ENCODE peak calls at places on chromosomes 5 and 9, in ten cellular contexts. J is left lung, A is upper lobe of right lung, D is H9, W is IMR-90, H is heart right ventricle, P is A549, L is kidney, Y is RWPE1, T is A673. B is an unnamed sample.

GRCh38 chr9:26163931-26164330 is 485.7 kb upstream of the TUSC1 start:
- DNase-seq in L (no peak), A (no peak), H (no peak), J (no peak), T (no peak), W (peak), P (no peak), Y (no peak), D (no peak), B (no peak)

GRCh38 chr5:2030131-2030530 is 147.4 kb upstream of the IRX4 start:
- DNase-seq in T (no peak), L (no peak), P (no peak), Y (no peak), A (no peak), J (no peak), D (no peak), H (no peak), W (no peak), B (no peak)

GRCh38 chr9:846852-847251 is 5.4 kb downstream of the DMRT1 start:
- DNase-seq in T (no peak), A (no peak), Y (peak), H (no peak), D (peak), J (no peak), P (no peak), W (no peak), L (no peak), B (no peak)

GRCh38 chr5:9358961-9359686 is 186.8 kb downstream of the SEMA5A start:
- DNase-seq in D (no peak), A (no peak), W (peak), L (no peak), P (no peak), J (no peak), T (no peak), Y (peak), H (no peak), B (no peak)

GRCh38 chr9:2727966-2728613 is 10.8 kb downstream of the KCNV2 start:
- DNase-seq in L (no peak), J (no peak), T (peak), P (peak), Y (no peak), D (no peak), A (no peak), H (peak), W (peak), B (peak)

GRCh38 chr9:33164138-33164809 is 2.9 kb downstream of the B4GALT1 start:
- DNase-seq in D (no peak), H (peak), Y (no peak), L (no peak), P (no peak), T (no peak), A (no peak), W (no peak), J (no peak), B (no peak)

GRCh38 chr5:54860321-54860720 is 125.1 kb downstream of the ESM1 start:
- DNase-seq in A (no peak), J (no peak), H (no peak), P (no peak), L (no peak), Y (no peak), D (no peak), T (no peak), W (no peak), B (no peak)

GRCh38 chr5:130541617-130542221 is 623.3 kb downstream of the HINT1 start:
- DNase-seq in T (no peak), J (no peak), A (no peak), P (no peak), Y (peak), W (no peak), H (no peak), D (no peak), L (no peak), B (no peak)

GRCh38 chr5:42993516-42994284 is 46.4 kb downstream of the ANXA2R start:
- DNase-seq in J (no peak), P (peak), W (peak), L (no peak), A (no peak), Y (no peak), H (peak), D (peak), T (peak), B (no peak)

GRCh38 chr9:35783418-35783817 is 8.0 kb upstream of the NPR2 start:
- DNase-seq in D (no peak), T (no peak), H (no peak), L (no peak), W (no peak), Y (no peak), P (no peak), A (no peak), J (no peak), B (no peak)

GRCh38 chr9:109253637-109254284 is 67.1 kb downstream of the EPB41L4B start:
- DNase-seq in J (no peak), P (peak), D (no peak), W (peak), T (no peak), H (no peak), Y (peak), A (no peak), L (no peak), B (peak)

GRCh38 chr5:415928-416635 is 26.9 kb upstream of the EXOC3 start:
- DNase-seq in J (no peak), D (no peak), A (peak), P (no peak), W (no peak), L (peak), H (no peak), T (no peak), Y (no peak), B (no peak)

GRCh38 chr9:99726758-99727157 is 94.9 kb upstream of the NR4A3 start:
- DNase-seq in L (no peak), W (no peak), A (no peak), P (no peak), D (no peak), T (no peak), J (no peak), H (peak), Y (no peak), B (no peak)

GRCh38 chr9:134959971-134960310 is 42.2 kb upstream of the FCN1 start:
- DNase-seq in T (no peak), L (no peak), Y (no peak), W (no peak), P (no peak), A (peak), D (no peak), J (no peak), H (no peak), B (no peak)

GRCh38 chr9:30967484-30967883 is 1417.0 kb upstream of the ACO1 start:
- DNase-seq in D (no peak), T (peak), W (no peak), P (peak), L (no peak), Y (peak), J (no peak), H (no peak), A (no peak), B (peak)

GRCh38 chr9:136509549-136509948 is 26.7 kb upstream of the SEC16A start:
- DNase-seq in A (no peak), T (no peak), D (no peak), W (no peak), Y (no peak), H (no peak), J (no peak), L (no peak), P (no peak), B (no peak)
- H3K27ac ChIP-seq in A (peak), T (no peak), D (no peak), W (no peak), Y (peak), H (peak), J (peak), L (no peak), P (no peak), B (no peak)

GRCh38 chr9:124551472-124552339 is 44.5 kb upstream of the NR5A1 start:
- DNase-seq in H (peak), P (peak), Y (peak), L (no peak), T (peak), A (peak), J (no peak), W (peak), D (peak), B (peak)
- TF ChIP-seq CTCF in H (peak), P (peak), Y (peak), L (peak), T (peak), A (peak), J (peak), W (peak), D (peak), B (peak)

GRCh38 chr5:176536902-176537607 is at the start of gene RNF44:
- DNase-seq in L (peak), H (peak), Y (peak), P (peak), A (peak), T (peak), D (peak), J (peak), W (peak), B (peak)

GRCh38 chr5:176535101-176535654 is 2.0 kb downstream of the RNF44 start:
- DNase-seq in T (no peak), D (no peak), H (no peak), L (peak), W (peak), Y (no peak), J (peak), P (peak), A (no peak), B (no peak)

GRCh38 chr5:176534640-176535039 is 2.6 kb downstream of the RNF44 start:
- DNase-seq in A (no peak), P (peak), H (no peak), J (no peak), T (no peak), Y (no peak), D (no peak), L (peak), W (no peak), B (no peak)

GRCh38 chr5:176536132-176536901 is 885 bp downstream of the RNF44 start:
- DNase-seq in T (peak), D (peak), W (peak), A (peak), P (peak), J (peak), L (peak), Y (peak), H (peak), B (peak)

DNA sequence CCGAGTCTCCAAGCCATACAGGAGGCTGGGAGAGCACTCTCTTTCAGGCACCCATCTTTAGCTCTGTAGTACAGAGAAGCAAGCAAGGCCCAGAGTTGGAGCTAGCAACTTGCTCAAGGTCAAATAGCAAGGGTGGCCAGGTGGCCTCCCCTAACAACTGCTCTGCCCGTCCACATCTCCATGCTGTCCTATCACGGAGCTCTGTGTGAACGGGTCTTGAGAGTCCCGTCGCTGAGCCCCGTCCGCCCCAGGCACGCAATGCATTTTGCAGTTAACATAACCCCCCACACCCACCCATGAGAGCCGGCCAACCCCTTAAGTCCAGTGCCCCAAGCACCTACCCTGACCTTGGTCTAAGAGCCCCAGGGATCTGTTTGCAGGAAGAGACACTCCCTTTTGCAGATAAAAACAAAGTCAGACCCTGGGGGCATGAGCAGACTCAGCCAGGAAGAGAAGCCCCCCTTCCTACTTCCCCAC is 1.5 kb downstream of the RNF44 start:
- DNase-seq in A (no peak), J (no peak), Y (no peak), L (peak), D (no peak), T (no peak), P (no peak), H (no peak), W (no peak), B (no peak)
- H3K27ac ChIP-seq in A (peak), J (peak), Y (peak), L (peak), D (no peak), T (peak), P (peak), H (peak), W (peak), B (peak)

GRCh38 chr5:77144837-77145139 is 57.7 kb upstream of the ZBED3 start:
- DNase-seq in H (no peak), P (no peak), J (no peak), D (no peak), A (no peak), W (no peak), L (no peak), Y (no peak), T (no peak), B (no peak)

GRCh38 chr5:77145666-77146065 is 58.6 kb upstream of the ZBED3 start:
- DNase-seq in W (peak), P (no peak), J (no peak), D (no peak), T (peak), Y (peak), L (no peak), A (no peak), H (no peak), B (no peak)

GRCh38 chr5:77138981-77139380 is 51.9 kb upstream of the ZBED3 start:
- DNase-seq in W (peak), L (no peak), P (no peak), D (no peak), H (no peak), A (no peak), Y (no peak), T (peak), J (no peak), B (peak)

GRCh38 chr5:77143998-77144836 is 57.1 kb upstream of the ZBED3 start:
- DNase-seq in A (peak), L (peak), Y (peak), T (peak), J (peak), W (peak), H (peak), D (peak), P (peak), B (peak)

GRCh38 chr5:77140350-77140749 is 53.3 kb upstream of the ZBED3 start:
- DNase-seq in H (no peak), D (no peak), W (no peak), J (no peak), L (no peak), A (no peak), T (no peak), P (no peak), Y (no peak), B (no peak)
- TF ChIP-seq CTCF in H (no peak), D (peak), W (no peak), J (no peak), L (no peak), A (no peak), T (no peak), P (no peak), Y (no peak), B (no peak)

GRCh38 chr5:68274847-68275700 is 59.5 kb downstream of the PIK3R1 start:
- DNase-seq in W (no peak), A (no peak), T (no peak), L (no peak), D (no peak), P (no peak), J (no peak), H (no peak), Y (no peak), B (no peak)
- H3K27ac ChIP-seq in W (no peak), A (peak), T (no peak), L (no peak), D (no peak), P (no peak), J (no peak), H (no peak), Y (no peak), B (no peak)

B was measured in hepatocyte.